ENCODE peak calls at places on chromosomes 12 and 14, in six cellular contexts. Q is sigmoid colon, E is A549, I is ovary, B is stomach, A is H1. W is an unnamed sample.

GRCh38 chr14:70660967-70661871 is 19.5 kb downstream of the TTC9 start:
- DNase-seq in Q (no peak), I (no peak), B (peak; percentile 80), A (no peak), E (no peak), W (no peak)

GRCh38 chr12:100279612-100280244 is 12.8 kb downstream of the SCYL2 start:
- DNase-seq in A (no peak), E (no peak), B (no peak), I (no peak), Q (no peak), W (no peak)

GRCh38 chr14:95353664-95354063 is 34.0 kb upstream of the CLMN start:
- DNase-seq in E (no peak), Q (no peak), B (no peak), A (peak; percentile 1), I (no peak), W (no peak)

GRCh38 chr14:96634896-96635295 is 132.7 kb downstream of the PAPOLA start:
- DNase-seq in E (no peak), Q (no peak), A (peak; percentile 13), I (no peak), B (no peak), W (no peak)

GRCh38 chr14:91008759-91009409 is 51.6 kb downstream of the RPS6KA5 start:
- DNase-seq in Q (no peak), B (no peak), A (no peak), E (no peak), I (no peak), W (no peak)

GRCh38 chr12:104632724-104633181 is 176.0 kb downstream of the CHST11 start:
- DNase-seq in I (no peak), A (no peak), E (no peak), B (no peak), Q (no peak), W (no peak)

GRCh38 chr14:104220225-104221070 is 82.1 kb downstream of the KIF26A start:
- DNase-seq in A (no peak), I (no peak), E (no peak), B (no peak), Q (peak; percentile 48), W (no peak)

GRCh38 chr12:26319511-26319910 is 124.1 kb downstream of the SSPN start:
- DNase-seq in A (no peak), I (peak; percentile 81), E (no peak), Q (peak; percentile 88), B (no peak), W (peak; percentile 49)

GRCh38 chr14:76880432-76880831 is 54.2 kb downstream of the LRRC74A start:
- DNase-seq in I (no peak), E (no peak), B (no peak), Q (no peak), A (no peak), W (no peak)

GRCh38 chr12:56670836-56671235 is 17.2 kb downstream of the PTGES3 start:
- DNase-seq in A (no peak), E (no peak), B (no peak), I (no peak), Q (no peak), W (no peak)

GRCh38 chr14:78835052-78835451 is 664.9 kb downstream of the NRXN3 start:
- DNase-seq in E (no peak), I (no peak), B (no peak), A (no peak), Q (no peak), W (no peak)

GRCh38 chr14:105086833-105087307 is 21.6 kb upstream of the GPR132 start:
- DNase-seq in Q (peak; percentile 89), B (peak; percentile 78), E (peak; percentile 63), I (peak; percentile 64), A (peak; percentile 89), W (peak; percentile 56)

GRCh38 chr12:96153131-96153724 is 40.9 kb upstream of the ELK3 start:
- DNase-seq in I (no peak), E (no peak), Q (no peak), A (no peak), B (no peak), W (no peak)

GRCh38 chr12:55996201-55996714 is 818 bp upstream of the SUOX start:
- DNase-seq in E (peak; percentile 66), I (peak; percentile 35), A (peak; percentile 57), B (peak; percentile 67), Q (peak; percentile 79), W (peak; percentile 26)

GRCh38 chr14:31927348-31927826 is 149.7 kb upstream of the ARHGAP5 start:
- DNase-seq in I (peak; percentile 21), A (no peak), Q (no peak), E (peak; percentile 67), B (no peak), W (no peak)

GRCh38 chr12:89525002-89525823 is 617 bp upstream of the GALNT4 start:
- DNase-seq in A (peak; percentile 78), I (peak; percentile 46), Q (peak; percentile 72), B (peak; percentile 52), E (peak; percentile 27), W (no peak)

GRCh38 chr14:64191756-64192155 is 102.4 kb downstream of the ESR2 start:
- DNase-seq in Q (no peak), A (no peak), B (no peak), E (no peak), I (no peak), W (no peak)

GRCh38 chr14:100585448-100586152 is 1.6 kb downstream of the BEGAIN start:
- DNase-seq in I (no peak), E (no peak), A (no peak), B (no peak), Q (peak; percentile 25), W (no peak)

GRCh38 chr12:79988368-79988767 is 53.5 kb upstream of the PPP1R12A start:
- DNase-seq in E (no peak), Q (no peak), A (no peak), B (no peak), I (no peak), W (no peak)

GRCh38 chr12:75480469-75480949 is at the start of gene GLIPR1:
- DNase-seq in I (peak; percentile 70), A (no peak), Q (peak; percentile 92), E (peak; percentile 44), B (peak; percentile 57), W (peak; percentile 76)

GRCh38 chr14:91886961-91887360 is 19.6 kb upstream of the TC2N start:
- DNase-seq in E (no peak), A (no peak), I (no peak), B (no peak), Q (no peak), W (no peak)

GRCh38 chr14:80974338-80975078 is 19.1 kb downstream of the TSHR start:
- DNase-seq in E (no peak), A (no peak), I (no peak), Q (no peak), B (no peak), W (no peak)

GRCh38 chr12:77124767-77125166 is 59.4 kb upstream of the E2F7 start:
- DNase-seq in B (no peak), E (no peak), Q (no peak), I (no peak), A (no peak), W (no peak)

GRCh38 chr12:124495194-124495983 is 72.0 kb downstream of the NCOR2 start:
- DNase-seq in Q (no peak), A (no peak), E (no peak), B (no peak), I (no peak), W (no peak)
- H3K4me1 ChIP-seq in Q (peaks cover 61% of the 10 kb centered on the region), A (peaks cover 10% of the 10 kb centered on the region), E (peaks cover 12% of the 10 kb centered on the region), B (peaks cover 54% of the 10 kb centered on the region), I (peaks cover 34% of the 10 kb centered on the region), W (peaks cover 57% of the 10 kb centered on the region)

GRCh38 chr12:51330186-51330585 is 6.2 kb upstream of the BIN2 start:
- DNase-seq in I (no peak), E (no peak), A (no peak), Q (no peak), B (no peak), W (no peak)

GRCh38 chr12:51333536-51333935 is 9.6 kb upstream of the BIN2 start:
- DNase-seq in A (no peak), Q (no peak), I (no peak), E (no peak), B (no peak), W (no peak)

GRCh38 chr12:51339750-51340149 is 6.7 kb downstream of the CELA1 start:
- DNase-seq in Q (no peak), A (no peak), B (no peak), I (no peak), E (no peak), W (no peak)

GRCh38 chr12:51335931-51336330 is 10.5 kb downstream of the CELA1 start:
- DNase-seq in Q (no peak), E (no peak), I (no peak), B (no peak), A (no peak), W (no peak)

GRCh38 chr12:51334774-51335173 is 10.8 kb upstream of the BIN2 start:
- DNase-seq in B (no peak), I (no peak), E (no peak), A (no peak), Q (no peak), W (no peak)
- TF ChIP-seq EP300 in B (no peak), I (no peak), E (no peak), A (no peak), Q (no peak), W (no peak)

GRCh38 chr12:128267651-128268347 is 829 bp downstream of the TMEM132C start:
- DNase-seq in A (peak; percentile 62), Q (no peak), E (no peak), I (peak; percentile 22), B (no peak), W (no peak)

GRCh38 chr12:128268348-128268725 is 1.4 kb downstream of the TMEM132C start:
- DNase-seq in Q (no peak), B (no peak), I (no peak), A (peak; percentile 59), E (no peak), W (no peak)

GRCh38 chr12:128266559-128267245 is at the start of gene TMEM132C:
- DNase-seq in Q (no peak), I (peak; percentile 17), E (no peak), A (peak; percentile 63), B (no peak), W (no peak)

GRCh38 chr12:128266086-128266485 is 884 bp upstream of the TMEM132C start:
- DNase-seq in Q (no peak), B (no peak), E (no peak), I (no peak), A (no peak), W (no peak)

GRCh38 chr12:128267246-128267622 is 264 bp downstream of the TMEM132C start:
- DNase-seq in E (no peak), B (no peak), I (no peak), Q (no peak), A (no peak), W (no peak)
- H3K4me3 ChIP-seq in E (no peak overlapping the region), B (peak overlapping the region; percentile 33), I (peak overlapping the region; percentile 42), Q (peak overlapping the region; percentile 18), A (peak overlapping the region; percentile 42), W (peak overlapping the region; percentile 36)

GRCh38 chr14:61532818-61533217 is 162.5 kb upstream of the HIF1A start:
- DNase-seq in A (no peak), B (no peak), E (no peak), I (no peak), Q (no peak), W (no peak)

GRCh38 chr14:61536661-61537566 is 158.4 kb upstream of the HIF1A start:
- DNase-seq in E (no peak), I (no peak), Q (no peak), A (no peak), B (no peak), W (no peak)

GRCh38 chr14:61535470-61535869 is 159.8 kb upstream of the HIF1A start:
- DNase-seq in A (no peak), B (no peak), E (no peak), I (no peak), Q (no peak), W (no peak)

GRCh38 chr14:61533513-61534255 is 161.6 kb upstream of the HIF1A start:
- DNase-seq in Q (no peak), E (no peak), B (no peak), I (no peak), A (no peak), W (no peak)

GRCh38 chr14:61535032-61535431 is 160.3 kb upstream of the HIF1A start:
- DNase-seq in I (no peak), E (no peak), Q (no peak), A (no peak), B (no peak), W (no peak)
- H3K4me1 ChIP-seq in I (no peaks in the 10 kb centered on the region), E (peaks cover 89% of the 10 kb centered on the region), Q (no peaks in the 10 kb centered on the region), A (peaks cover 5% of the 10 kb centered on the region), B (peaks cover 43% of the 10 kb centered on the region), W (peaks cover 6% of the 10 kb centered on the region)

W was measured in tibial nerve.